ENCODE peak calls at places on chromosomes 1 and 21, in seven cellular contexts. I is brain microvascular endothelial cell, T is AG09309, V is epithelial cell of esophagus, U is GM10248, C is esophagus squamous epithelium, E is AG04450. F is an unnamed sample.

GRCh38 chr1:6185635-6186382 is 5.7 kb upstream of the CHD5 start:
- DNase-seq in I (peak), C (no peak), V (peak), T (no peak), U (no peak), E (no peak), F (no peak)

GRCh38 chr1:155976913-155977606 is 1.3 kb downstream of the ARHGEF2 start:
- DNase-seq in E (no peak), U (no peak), V (peak), T (no peak), C (no peak), I (no peak), F (no peak)

GRCh38 chr1:154990276-154990675 is 3.1 kb upstream of the LENEP start:
- DNase-seq in U (no peak), T (no peak), I (no peak), V (no peak), E (no peak), C (no peak), F (no peak)

GRCh38 chr1:25022361-25023189 is 92.5 kb upstream of the RUNX3 start:
- DNase-seq in I (peak), E (peak), T (peak), V (peak), C (peak), U (peak), F (peak)

GRCh38 chr21:44517175-44517899 is 22.7 kb downstream of the KRTAP10-1 start:
- DNase-seq in U (no peak), V (no peak), T (no peak), C (no peak), E (no peak), I (peak), F (no peak)

GRCh38 chr1:27885114-27885528 is 12.8 kb downstream of the THEMIS2 start:
- DNase-seq in C (no peak), I (no peak), V (no peak), U (no peak), T (no peak), E (no peak), F (no peak)

GRCh38 chr1:234911787-234912186 is 216.8 kb downstream of the TOMM20 start:
- DNase-seq in T (no peak), I (no peak), C (no peak), U (no peak), E (no peak), V (no peak), F (no peak)

GRCh38 chr1:14987829-14988603 is 165.5 kb upstream of the TMEM51 start:
- DNase-seq in E (no peak), I (no peak), T (no peak), V (no peak), U (no peak), C (no peak), F (no peak)

GRCh38 chr1:165254376-165254775 is 102.1 kb downstream of the LMX1A start:
- DNase-seq in U (no peak), I (no peak), T (no peak), V (no peak), E (no peak), C (no peak), F (no peak)

GRCh38 chr21:31604591-31605190 is 54.8 kb upstream of the SOD1 start:
- DNase-seq in V (peak), I (peak), C (no peak), U (peak), E (peak), T (peak), F (peak)

GRCh38 chr1:86938855-86939254 is 24.4 kb downstream of the HS2ST1 start:
- DNase-seq in V (no peak), I (no peak), U (no peak), C (no peak), E (no peak), T (no peak), F (no peak)

GRCh38 chr1:7591565-7591964 is 179.5 kb upstream of the VAMP3 start:
- DNase-seq in V (no peak), I (no peak), U (no peak), C (no peak), T (no peak), E (no peak), F (no peak)

GRCh38 chr1:241250465-241250864 is 106.5 kb downstream of the RGS7 start:
- DNase-seq in V (peak), I (no peak), C (no peak), E (no peak), T (no peak), U (no peak), F (no peak)

GRCh38 chr1:193321242-193321842 is 134.9 kb upstream of the B3GALT2 start:
- DNase-seq in I (peak), T (no peak), V (no peak), E (no peak), C (no peak), U (no peak), F (no peak)

GRCh38 chr1:180988221-180988826 is 34.3 kb downstream of the STX6 start:
- DNase-seq in U (no peak), E (no peak), V (no peak), C (no peak), I (no peak), T (no peak), F (no peak)

GRCh38 chr21:28793043-28793442 is 199.6 kb downstream of the LTN1 start:
- DNase-seq in E (no peak), U (no peak), V (no peak), T (peak), I (peak), C (no peak), F (no peak)

GRCh38 chr1:45730075-45730779 is 20.2 kb downstream of the IPP start:
- DNase-seq in V (peak), E (no peak), T (no peak), C (no peak), U (no peak), I (no peak), F (no peak)

GRCh38 chr1:92922378-92923035 is 38.8 kb downstream of the DIPK1A start:
- DNase-seq in C (no peak), U (no peak), E (no peak), V (no peak), T (peak), I (no peak), F (peak)

GRCh38 chr1:56146449-56146848 is 432.9 kb downstream of the PLPP3 start:
- DNase-seq in V (no peak), U (no peak), C (no peak), T (peak), E (no peak), I (no peak), F (peak)

GRCh38 chr1:72282271-72282656 is at the start of gene NEGR1:
- DNase-seq in U (no peak), T (peak), V (peak), I (peak), E (peak), C (no peak), F (no peak)

GRCh38 chr1:169466259-169467230 is 19.2 kb downstream of the SLC19A2 start:
- DNase-seq in E (no peak), C (no peak), V (peak), U (peak), I (peak), T (peak), F (no peak)
- TF ChIP-seq CTCF in E (peak), C (peak), V (peak), U (peak), I (peak), T (peak), F (peak)

GRCh38 chr1:39205102-39205780 is 746 bp downstream of the MACF1 start:
- DNase-seq in C (no peak), U (peak), E (no peak), T (no peak), I (peak), V (peak), F (no peak)

GRCh38 chr1:39199593-39199992 is 4.9 kb upstream of the MACF1 start:
- DNase-seq in T (no peak), E (no peak), C (no peak), U (no peak), I (no peak), V (no peak), F (no peak)

GRCh38 chr1:39205781-39206464 is 1.4 kb downstream of the MACF1 start:
- DNase-seq in C (no peak), U (no peak), E (no peak), V (no peak), I (no peak), T (no peak), F (no peak)

GRCh38 chr1:39204441-39205081 is at the start of gene MACF1:
- DNase-seq in V (peak), U (no peak), C (no peak), I (peak), T (peak), E (peak), F (peak)
- TF ChIP-seq CTCF in V (no peak), U (no peak), C (peak), I (peak), T (peak), E (peak), F (peak)

GRCh38 chr1:82604524-82604923 is 803.8 kb downstream of the ADGRL2 start:
- DNase-seq in C (no peak), E (no peak), U (no peak), I (no peak), V (peak), T (no peak), F (no peak)
- TF ChIP-seq CTCF in C (no peak), E (no peak), U (no peak), I (peak), V (peak), T (no peak), F (no peak)

GRCh38 chr1:150620919-150621318 is 8.5 kb downstream of the ENSA start:
- DNase-seq in I (no peak), C (no peak), V (no peak), E (no peak), T (no peak), U (no peak), F (no peak)

GRCh38 chr1:150621497-150622113 is 7.8 kb downstream of the ENSA start:
- DNase-seq in U (peak), T (no peak), I (peak), C (no peak), E (no peak), V (peak), F (peak)

GRCh38 chr1:150619576-150620509 is 9.6 kb downstream of the ENSA start:
- DNase-seq in V (peak), E (no peak), U (no peak), I (peak), T (peak), C (no peak), F (peak)

GRCh38 chr1:150626150-150626549 is 3.3 kb downstream of the ENSA start:
- DNase-seq in I (no peak), C (no peak), U (no peak), E (no peak), T (no peak), V (peak), F (no peak)

GRCh38 chr1:150622219-150622975 is 7.0 kb downstream of the ENSA start:
- DNase-seq in U (no peak), I (no peak), T (no peak), E (no peak), V (no peak), C (no peak), F (no peak)
- TF ChIP-seq CTCF in U (no peak), I (no peak), T (no peak), E (no peak), V (no peak), C (no peak), F (peak)

GRCh38 chr1:160781129-160781808 is 14.7 kb upstream of the LY9 start:
- DNase-seq in C (no peak), V (peak), U (no peak), T (no peak), I (no peak), E (no peak), F (no peak)

GRCh38 chr1:160777486-160778089 is 18.4 kb upstream of the LY9 start:
- DNase-seq in I (no peak), U (peak), E (no peak), T (no peak), C (no peak), V (peak), F (no peak)

GRCh38 chr1:160778976-160779375 is 17.0 kb upstream of the LY9 start:
- DNase-seq in I (no peak), T (no peak), V (no peak), C (no peak), E (no peak), U (no peak), F (no peak)

GRCh38 chr1:160780398-160780755 is 15.6 kb upstream of the LY9 start:
- DNase-seq in E (no peak), V (peak), C (no peak), T (no peak), I (no peak), U (no peak), F (no peak)

DNA sequence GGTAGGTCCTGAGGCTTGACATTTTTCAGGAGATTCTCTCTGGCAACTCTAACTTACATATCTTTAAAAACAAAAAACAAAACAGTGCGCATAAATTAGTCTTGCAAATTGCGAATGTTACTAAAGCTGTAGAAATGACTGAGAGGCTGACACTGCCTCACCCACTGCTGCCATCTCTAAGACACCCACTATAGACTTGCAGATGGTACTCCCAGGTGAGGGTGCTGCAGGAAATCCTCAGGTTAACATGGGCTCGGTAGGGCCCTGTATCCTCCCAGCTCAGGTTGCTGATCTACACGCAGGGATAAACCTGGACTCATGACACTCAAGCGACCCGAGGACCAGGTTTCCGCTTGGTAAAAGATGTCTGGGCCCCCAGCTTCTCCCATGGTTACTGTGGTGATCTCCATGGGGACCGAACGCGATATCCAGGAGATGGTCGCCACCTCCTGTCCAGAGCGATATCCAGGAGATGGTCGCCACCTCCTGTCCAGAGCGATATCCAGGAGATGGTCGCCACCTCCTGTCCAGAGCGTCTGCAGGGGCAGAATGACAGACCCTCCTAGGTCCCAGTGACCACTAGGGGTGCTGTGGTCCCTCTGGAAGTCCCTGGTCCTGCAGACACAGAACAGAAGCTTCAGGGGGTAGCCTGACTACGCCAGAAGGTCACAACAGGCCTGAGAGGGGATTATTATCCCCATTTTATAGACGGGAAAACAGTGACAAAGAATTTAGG is 16.1 kb upstream of the LY9 start:
- DNase-seq in C (no peak), I (no peak), T (no peak), V (no peak), U (no peak), E (no peak), F (no peak)
- TF ChIP-seq CTCF in C (peak), I (peak), T (peak), V (peak), U (peak), E (peak), F (no peak)

DNA sequence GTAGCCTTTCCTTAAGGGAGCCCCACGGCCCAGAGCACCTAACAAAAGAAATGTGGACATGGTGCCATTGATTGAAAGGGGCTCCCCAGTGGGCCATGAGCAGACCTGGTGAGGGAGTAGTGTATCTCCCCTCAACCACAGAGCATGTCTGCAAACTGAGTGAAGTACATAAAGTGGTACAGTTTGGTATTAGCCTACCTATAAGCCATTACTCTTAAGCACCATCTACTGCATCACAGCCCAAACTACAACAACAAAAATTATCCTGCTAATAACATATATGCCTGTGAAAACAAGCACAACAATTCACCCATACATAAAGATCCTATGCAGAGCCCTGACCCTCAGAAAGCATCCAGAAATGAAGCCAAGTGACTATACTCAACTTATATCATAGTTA is 407.8 kb downstream of the PTPRC start:
- DNase-seq in I (no peak), E (no peak), C (no peak), T (no peak), V (peak), U (no peak), F (no peak)
- TF ChIP-seq CTCF in I (peak), E (no peak), C (no peak), T (peak), V (peak), U (no peak), F (no peak)

DNA sequence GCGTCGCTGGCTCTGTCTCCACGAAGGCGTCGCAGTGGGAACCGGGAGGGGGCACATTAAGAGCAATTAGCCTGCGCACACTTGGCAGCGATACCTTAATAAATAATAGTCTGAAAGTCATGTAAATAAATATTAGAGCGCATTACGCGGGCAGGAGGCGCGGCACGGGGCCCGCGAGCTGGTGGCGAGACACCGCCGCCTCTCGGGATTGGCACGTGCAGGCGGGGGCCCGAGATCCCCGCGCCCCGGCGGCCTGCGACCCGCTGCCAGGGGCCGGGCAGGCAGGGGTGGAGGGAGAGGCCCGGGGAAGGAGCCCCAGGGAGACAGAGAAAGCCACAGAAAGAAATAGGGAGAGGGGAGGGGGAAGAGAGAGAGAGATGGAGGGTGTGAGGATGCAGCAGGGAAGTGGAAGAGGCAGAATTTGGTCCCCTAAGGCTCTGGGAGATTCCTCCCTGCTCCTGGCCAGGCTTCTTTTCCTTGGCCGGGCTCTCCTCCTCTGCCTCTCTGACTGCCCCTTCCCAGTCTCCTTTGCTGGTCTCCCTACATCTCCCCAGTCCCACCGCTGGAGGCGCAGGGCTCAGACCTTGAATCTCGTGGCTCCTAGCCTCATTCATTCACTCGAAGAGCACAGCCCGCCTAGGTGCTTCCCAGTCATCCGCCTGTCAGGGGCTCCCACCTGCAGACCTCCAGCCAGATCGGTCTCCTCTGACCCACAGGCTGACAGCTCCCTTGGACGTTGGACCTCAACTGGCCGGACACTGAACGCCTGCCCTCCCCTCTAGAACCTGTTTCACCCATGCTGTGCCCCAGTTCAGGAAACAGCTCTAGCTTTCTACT is 76.3 kb downstream of the VWA5B1 start:
- DNase-seq in C (no peak), I (peak), E (no peak), T (no peak), U (peak), V (peak), F (no peak)
- TF ChIP-seq CTCF in C (no peak), I (peak), E (peak), T (peak), U (no peak), V (peak), F (peak)

GRCh38 chr1:182389619-182390047 is 2.0 kb downstream of the GLUL start:
- DNase-seq in C (no peak), I (no peak), T (no peak), U (peak), E (no peak), V (no peak), F (no peak)

GRCh38 chr1:182391362-182392044 is at the start of gene GLUL:
- DNase-seq in V (peak), I (peak), C (peak), T (peak), E (peak), U (peak), F (peak)

GRCh38 chr1:182388392-182389134 is 3.0 kb downstream of the GLUL start:
- DNase-seq in I (no peak), U (no peak), T (no peak), C (no peak), E (no peak), V (no peak), F (no peak)

GRCh38 chr1:182392045-182393028 is 747 bp upstream of the GLUL start:
- DNase-seq in T (no peak), V (no peak), I (no peak), E (no peak), C (no peak), U (peak), F (no peak)

DNA sequence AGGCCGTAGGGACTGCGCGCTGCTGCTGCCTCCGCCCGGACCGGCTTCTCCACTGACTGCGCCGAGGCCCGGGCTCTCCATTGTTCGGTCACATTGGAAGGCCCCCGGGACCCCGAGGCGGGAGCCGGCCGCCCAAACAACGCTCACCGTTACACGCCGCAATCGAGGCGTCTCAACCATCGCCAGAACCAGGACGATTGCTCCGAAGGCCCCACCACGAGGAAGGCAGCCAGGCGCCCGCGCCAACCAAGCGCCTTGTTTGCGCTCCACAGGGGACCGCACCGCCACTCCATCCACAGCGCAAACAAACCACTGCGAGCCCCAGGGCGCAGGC is 595 bp downstream of the GLUL start:
- DNase-seq in V (no peak), C (no peak), E (no peak), T (no peak), U (no peak), I (peak), F (no peak)
- TF ChIP-seq CTCF in V (no peak), C (no peak), E (no peak), T (peak), U (no peak), I (no peak), F (no peak)

GRCh38 chr1:41514381-41514780 is 29.9 kb upstream of the EDN2 start:
- DNase-seq in E (no peak), I (no peak), U (no peak), T (no peak), V (no peak), C (no peak), F (no peak)

GRCh38 chr1:41511239-41511540 is 26.7 kb upstream of the EDN2 start:
- DNase-seq in V (no peak), C (no peak), T (no peak), I (no peak), U (no peak), E (no peak), F (no peak)

GRCh38 chr1:41515131-41515678 is 30.7 kb upstream of the EDN2 start:
- DNase-seq in U (no peak), V (peak), C (no peak), T (no peak), E (no peak), I (no peak), F (no peak)

GRCh38 chr1:41512701-41513387 is 28.4 kb upstream of the EDN2 start:
- DNase-seq in E (no peak), C (no peak), U (no peak), V (no peak), I (no peak), T (no peak), F (no peak)

GRCh38 chr1:41513388-41513745 is 28.9 kb upstream of the EDN2 start:
- DNase-seq in U (no peak), E (no peak), I (no peak), C (no peak), T (no peak), V (no peak), F (no peak)
- TF ChIP-seq CTCF in U (peak), E (peak), I (peak), C (no peak), T (peak), V (peak), F (peak)

F was measured in AG09319.